ENCODE peak calls at places on chromosomes 2 and 18, in five cellular contexts. F is sigmoid colon; B is K562; E is stimulated activated CD4-positive, alpha-beta T cell treated with anti-CD3 and anti-CD28 coated beads, Interleukin-2, amount 100 ng/mL, for 48 hours; Z is choroid plexus epithelial cell. P is an unnamed sample.

GRCh38 chr2:144217853-144218633 is 301.9 kb downstream of the ZEB2 start:
- DNase-seq in F (no peak), B (no peak), Z (no peak), E (no peak), P (no peak)

GRCh38 chr2:71673402-71673795 is 220.0 kb downstream of the DYSF start:
- DNase-seq in E (no peak), B (no peak), Z (no peak), F (no peak), P (no peak)

GRCh38 chr18:72336786-72337185 is 207.4 kb downstream of the CBLN2 start:
- DNase-seq in Z (no peak), E (no peak), B (no peak), F (no peak), P (no peak)

GRCh38 chr2:120567128-120567527 is 168.5 kb upstream of the GLI2 start:
- DNase-seq in F (no peak), Z (no peak), E (no peak), B (no peak), P (no peak)

GRCh38 chr2:62501794-62502500 is 4.0 kb downstream of the TMEM17 start:
- DNase-seq in Z (peak), E (no peak), B (peak), F (no peak), P (no peak)

GRCh38 chr2:85409719-85410583 is at the start of gene CAPG:
- DNase-seq in Z (no peak), F (no peak), B (peak), E (no peak), P (no peak)

GRCh38 chr2:115483631-115484030 is 1041.2 kb downstream of the DPP10 start:
- DNase-seq in F (no peak), B (no peak), E (no peak), Z (no peak), P (no peak)

GRCh38 chr2:200466703-200467418 is 43.0 kb downstream of the KCTD18 start:
- DNase-seq in F (peak), B (no peak), E (peak), Z (peak), P (no peak)

GRCh38 chr2:157413342-157414035 is 30.4 kb downstream of the CYTIP start:
- DNase-seq in Z (no peak), B (no peak), E (no peak), F (no peak), P (no peak)

GRCh38 chr2:228917195-228917594 is 353.9 kb downstream of the PID1 start:
- DNase-seq in F (no peak), B (no peak), E (no peak), Z (peak), P (no peak)

GRCh38 chr2:3124921-3125760 is 252.5 kb downstream of the EIPR1 start:
- DNase-seq in B (no peak), F (no peak), E (no peak), Z (no peak), P (no peak)

GRCh38 chr18:45588831-45589558 is 26.3 kb upstream of the SLC14A2 start:
- DNase-seq in F (no peak), E (no peak), Z (peak), B (no peak), P (no peak)